ENCODE peak calls at places on chromosomes 4 and X, in eight cellular contexts. T is pons; X is stimulated activated CD8-positive, alpha-beta memory T cell treated with anti-CD3 and anti-CD28 coated beads, Interleukin-2, amount 100 ng/mL, for 48 hours; O is H54; C is GM12878; F is AG04450; J is amniotic stem cell; M is stimulated activated CD4-positive, alpha-beta T cell treated with anti-CD3 and anti-CD28 coated beads, Interleukin-15, amount 100 ng/mL, for 48 hours. N is an unnamed sample.

GRCh38 chrX:20515841-20516461 is 249.2 kb upstream of the RPS6KA3 start:
- DNase-seq in F (peak; percentile 43), O (no peak), M (no peak), C (peak; percentile 53), T (no peak), X (no peak), J (peak; percentile 12), N (no peak)

GRCh38 chrX:7235071-7235470 is 87.1 kb upstream of the PUDP start:
- DNase-seq in J (no peak), T (no peak), O (no peak), C (no peak), M (no peak), F (no peak), X (no peak), N (no peak)

GRCh38 chr4:112099701-112100289 is 45.5 kb upstream of the FAM241A start:
- DNase-seq in M (no peak), J (no peak), T (peak; percentile 89), X (no peak), O (peak; percentile 5), F (peak; percentile 42), C (peak; percentile 27), N (peak; percentile 43)

GRCh38 chr4:152578670-152579069 is 42.8 kb upstream of the FBXW7 start:
- DNase-seq in O (no peak), C (no peak), M (no peak), J (no peak), X (no peak), F (no peak), T (no peak), N (no peak)

GRCh38 chrX:39477438-39478120 is 620.2 kb downstream of the BCOR start:
- DNase-seq in T (no peak), C (no peak), J (no peak), X (peak; percentile 6), F (no peak), O (no peak), M (no peak), N (no peak)

GRCh38 chr4:63901311-63901710 is 507.9 kb downstream of the TECRL start:
- DNase-seq in X (no peak), C (no peak), F (no peak), M (no peak), J (no peak), O (no peak), T (no peak), N (no peak)

GRCh38 chrX:85089321-85089840 is 85.7 kb downstream of the APOOL start:
- DNase-seq in C (no peak), J (no peak), O (no peak), M (no peak), X (no peak), T (no peak), F (no peak), N (no peak)

GRCh38 chr4:122715221-122715620 is 17.3 kb upstream of the BBS12 start:
- DNase-seq in C (no peak), X (no peak), F (no peak), M (no peak), O (no peak), J (no peak), T (no peak), N (no peak)

GRCh38 chrX:23503835-23504539 is 163.3 kb upstream of the PRDX4 start:
- DNase-seq in M (no peak), T (no peak), X (no peak), O (peak; percentile 19), C (no peak), J (no peak), F (peak; percentile 2), N (peak; percentile 50)

GRCh38 chr4:10182446-10183424 is 66.1 kb upstream of the WDR1 start:
- DNase-seq in T (no peak), M (no peak), X (peak; percentile 3), C (no peak), F (no peak), O (no peak), J (no peak), N (no peak)

GRCh38 chr4:152577708-152578421 is 42.0 kb upstream of the FBXW7 start:
- DNase-seq in C (no peak), M (no peak), T (no peak), J (no peak), X (no peak), O (no peak), F (no peak), N (no peak)

GRCh38 chr4:26028793-26029511 is 114.9 kb downstream of the SMIM20 start:
- DNase-seq in T (peak; percentile 35), M (peak; percentile 75), O (no peak), C (no peak), F (peak; percentile 23), X (peak; percentile 70), J (peak; percentile 9), N (no peak)

N was measured in HS-27A.